ENCODE peak calls at places on chromosomes 16 and 17, in four cellular contexts. T is SK-N-SH, V is HCT116, R is PC-3. F is an unnamed sample.
A peak's percentile ranks its signal among the peaks of the same experiment; 100 is the strongest.

GRCh38 chr17:58510075-58510474 is 4.4 kb downstream of the MTMR4 start:
- DNase-seq in T (no peak), V (no peak), R (no peak), F (no peak)

GRCh38 chr17:17362531-17362930 is 59.4 kb downstream of the NT5M start:
- DNase-seq in T (peak; percentile 3), V (no peak), R (no peak), F (no peak)

GRCh38 chr16:88442811-88443576 is 10.1 kb upstream of the ZFPM1 start:
- DNase-seq in T (peak; percentile 98), V (peak; percentile 64), R (peak; percentile 81), F (peak; percentile 76)

GRCh38 chr16:84085774-84086173 is 31.0 kb downstream of the MBTPS1 start:
- DNase-seq in T (no peak), V (no peak), R (no peak), F (peak; percentile 54)

GRCh38 chr16:70490261-70490660 is 33.1 kb downstream of the COG4 start:
- DNase-seq in T (no peak), V (no peak), R (no peak), F (no peak)

GRCh38 chr16:85176541-85177447 is 64.5 kb upstream of the CIBAR2 start:
- DNase-seq in T (peak; percentile 60), V (no peak), R (no peak), F (no peak)

GRCh38 chr17:50352072-50352692 is 6.3 kb downstream of the XYLT2 start:
- DNase-seq in T (no peak), V (no peak), R (no peak), F (no peak)

GRCh38 chr17:80152057-80152831 is 5.3 kb upstream of the EIF4A3 start:
- DNase-seq in T (no peak), V (no peak), R (no peak), F (peak; percentile 42)

GRCh38 chr17:19876524-19877161 is 8.9 kb upstream of the ULK2 start:
- DNase-seq in T (no peak), V (no peak), R (no peak), F (no peak)

GRCh38 chr16:4361944-4362311 is 9.7 kb upstream of the VASN start:
- DNase-seq in T (no peak), V (no peak), R (no peak), F (no peak)
- H4K20me1 ChIP-seq in T (no peaks in the 10 kb centered on the region), V (no peaks in the 10 kb centered on the region), R (no peaks in the 10 kb centered on the region), F (no peaks in the 10 kb centered on the region)

GRCh38 chr17:1054656-1055055 is 57.7 kb downstream of the TIMM22 start:
- DNase-seq in T (no peak), V (no peak), R (no peak), F (no peak)

GRCh38 chr17:1056761-1057160 is 59.8 kb downstream of the TIMM22 start:
- DNase-seq in T (no peak), V (no peak), R (no peak), F (no peak)

GRCh38 chr17:1055231-1055630 is 58.3 kb downstream of the TIMM22 start:
- DNase-seq in T (no peak), V (no peak), R (no peak), F (no peak)

GRCh38 chr17:1053661-1054360 is 56.9 kb downstream of the TIMM22 start:
- DNase-seq in T (no peak), V (no peak), R (no peak), F (no peak)

GRCh38 chr17:1055751-1056645 is 59.1 kb downstream of the TIMM22 start:
- DNase-seq in T (peak; percentile 90), V (no peak), R (peak; percentile 37), F (peak; percentile 32)
- H3K4me3 ChIP-seq in T (no peak overlapping the region), V (no peak overlapping the region), R (no peak overlapping the region), F (no peak overlapping the region)

GRCh38 chr16:89958596-89958995 is 10.0 kb downstream of the DEF8 start:
- DNase-seq in T (no peak), V (no peak), R (no peak), F (no peak)

GRCh38 chr16:89957214-89957785 is 8.7 kb downstream of the DEF8 start:
- DNase-seq in T (no peak), V (no peak), R (no peak), F (no peak)

GRCh38 chr16:89960966-89961365 is 12.4 kb downstream of the DEF8 start:
- DNase-seq in T (no peak), V (no peak), R (no peak), F (no peak)

GRCh38 chr16:89956511-89957213 is 8.1 kb downstream of the DEF8 start:
- DNase-seq in T (no peak), V (no peak), R (no peak), F (peak; percentile 88)

DNA sequence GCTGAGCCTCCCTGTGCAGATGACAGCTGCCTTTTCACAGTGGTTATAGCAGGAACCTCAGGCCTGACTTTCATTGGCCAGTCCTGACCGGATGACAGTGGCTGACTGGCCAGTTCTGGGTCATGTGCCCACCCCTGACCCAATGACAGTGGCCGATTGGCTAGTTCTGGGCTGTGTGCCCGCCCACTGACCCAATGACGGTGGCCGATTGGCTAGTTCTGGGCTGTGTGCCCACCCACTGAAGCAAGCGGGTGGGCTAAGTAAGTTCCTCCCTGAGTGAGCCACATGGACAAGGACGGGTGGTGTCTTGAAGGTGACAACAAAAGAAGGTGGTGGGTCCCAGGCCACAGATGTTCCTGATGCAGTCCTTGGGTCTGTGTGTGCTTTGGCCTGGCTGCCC is 9.5 kb downstream of the DEF8 start:
- DNase-seq in T (peak; percentile 93), V (peak; percentile 40), R (peak; percentile 33), F (peak; percentile 64)
- TF ChIP-seq EZH2phosphoT487 in T (no peak), V (no peak), R (no peak), F (no peak)

DNA sequence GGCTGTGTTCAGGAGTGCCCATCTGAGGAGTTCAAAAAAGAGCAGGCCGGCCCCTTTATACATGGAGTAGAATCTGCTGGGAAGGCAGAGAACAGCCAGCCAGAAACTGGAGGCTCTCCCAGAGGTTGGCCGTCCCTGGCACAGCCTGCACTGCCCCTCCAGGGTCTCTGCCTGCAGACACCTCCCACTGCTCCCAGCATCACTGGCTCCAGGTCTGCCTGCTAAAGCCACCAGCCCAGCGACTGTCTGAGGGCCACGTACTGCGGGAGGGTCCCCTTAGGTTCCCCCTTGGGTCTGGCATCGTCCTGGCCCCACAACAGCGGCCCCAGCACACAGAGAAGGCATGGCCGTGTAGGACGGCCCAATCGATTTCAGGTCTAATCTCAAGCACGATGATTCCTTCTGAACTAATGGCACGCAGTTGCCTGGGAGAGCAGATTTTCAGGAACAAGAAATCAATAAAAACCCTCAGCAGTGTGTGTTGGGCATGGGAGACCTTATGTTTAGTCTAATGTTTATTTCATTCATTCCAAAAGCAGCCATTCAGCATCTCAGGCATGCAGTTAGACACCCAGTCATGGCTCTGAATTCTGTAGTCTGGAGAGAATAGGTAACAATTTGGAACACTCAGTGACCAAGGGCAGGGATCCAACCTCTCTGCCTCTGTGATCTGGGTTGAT is 95.6 kb downstream of the PGS1 start:
- DNase-seq in T (no peak), V (no peak), R (no peak), F (no peak)
- H4K20me1 ChIP-seq in T (no peaks in the 10 kb centered on the region), V (no peaks in the 10 kb centered on the region), R (no peaks in the 10 kb centered on the region), F (no peaks in the 10 kb centered on the region)

GRCh38 chr17:38510424-38511125 is 82.3 kb downstream of the ARHGAP23 start:
- DNase-seq in T (peak; percentile 91), V (no peak), R (no peak), F (no peak)
- H3K4me3 ChIP-seq in T (peak overlapping the region; percentile 17), V (no peak overlapping the region), R (no peak overlapping the region), F (no peak overlapping the region)